ENCODE peak calls at places on chromosomes 4 and X, in ten cellular contexts. O, T, L, I, C, X, Y, Q, D and E are unnamed samples.

GRCh38 chr4:5783486-5783885 is 72.5 kb downstream of the EVC start:
- DNase-seq in C (no peak), L (no peak), I (no peak), Q (no peak), Y (no peak), T (no peak), D (no peak), O (no peak), X (no peak), E (no peak)

GRCh38 chr4:53055274-53055673 is 193.2 kb downstream of the RASL11B start:
- DNase-seq in L (peak; percentile 74), X (no peak), Y (peak; percentile 89), C (no peak), I (peak; percentile 93), Q (no peak), T (no peak), O (no peak), D (peak; percentile 48), E (no peak)

GRCh38 chrX:19487520-19488200 is 27.6 kb downstream of the MAP3K15 start:
- DNase-seq in C (no peak), D (no peak), I (no peak), L (no peak), Y (no peak), X (no peak), O (no peak), Q (no peak), T (no peak), E (peak; percentile 3)

GRCh38 chr4:168656055-168656660 is 159.3 kb downstream of the PALLD start:
- DNase-seq in D (no peak), Y (peak; percentile 78), T (no peak), L (no peak), X (no peak), O (no peak), Q (no peak), I (peak; percentile 61), C (no peak), E (no peak)

GRCh38 chr4:53366301-53366716 is 448 bp upstream of the SCFD2 start:
- DNase-seq in D (no peak), L (no peak), Y (no peak), I (no peak), C (no peak), Q (no peak), X (no peak), O (no peak), T (no peak), E (no peak)

GRCh38 chr4:84418032-84418709 is 80.9 kb downstream of the NKX6-1 start:
- DNase-seq in Q (no peak), I (no peak), L (peak; percentile 92), O (no peak), C (no peak), T (no peak), D (no peak), X (no peak), Y (no peak), E (peak; percentile 34)

GRCh38 chr4:22897520-22898108 is 204.9 kb downstream of the GBA3 start:
- DNase-seq in D (peak; percentile 1), O (peak; percentile 24), C (no peak), L (no peak), Q (no peak), T (no peak), I (peak; percentile 39), X (no peak), Y (peak; percentile 17), E (peak; percentile 20)

GRCh38 chr4:110637408-110638131 is 14.7 kb upstream of the PITX2 start:
- DNase-seq in O (no peak), X (no peak), L (no peak), C (no peak), T (no peak), Q (no peak), Y (no peak), I (peak; percentile 83), D (no peak), E (no peak)

GRCh38 chrX:21656587-21657317 is 1.4 kb downstream of the KLHL34 start:
- DNase-seq in I (no peak), D (no peak), L (no peak), X (no peak), T (no peak), O (no peak), Y (no peak), C (no peak), Q (no peak), E (no peak)

GRCh38 chr4:11597506-11597905 is 168.8 kb upstream of the HS3ST1 start:
- DNase-seq in T (no peak), Q (no peak), Y (no peak), C (no peak), L (peak; percentile 71), X (no peak), D (no peak), I (peak; percentile 31), O (no peak), E (peak; percentile 59)

GRCh38 chr4:40246938-40247337 is 50.1 kb downstream of the RHOH start:
- DNase-seq in I (no peak), O (no peak), D (no peak), Y (no peak), X (no peak), L (no peak), C (no peak), T (no peak), Q (no peak), E (no peak)